ENCODE peak calls at places on chromosomes 6 and 20, in six cellular contexts. G is NAMALWA, B is T follicular helper cell, M is HEK293T, W is iris pigment epithelial cell, E is HCT116. C is an unnamed sample.
A peak's percentile ranks its signal among the peaks of the same experiment; 100 is the strongest.

GRCh38 chr20:24785141-24785924 is 163.7 kb upstream of the CST7 start:
- DNase-seq in G (no peak), B (no peak), M (no peak), W (peak; percentile 47), E (no peak), C (no peak)

GRCh38 chr6:105135907-105136432 is 43.8 kb downstream of the POPDC3 start:
- DNase-seq in G (no peak), B (no peak), M (no peak), W (peak; percentile 22), E (no peak), C (no peak)

GRCh38 chr6:13590574-13591153 is 16.3 kb downstream of the SIRT5 start:
- DNase-seq in G (no peak), B (no peak), M (no peak), W (no peak), E (no peak), C (no peak)

GRCh38 chr6:106419900-106420299 is 59.4 kb downstream of the CRYBG1 start:
- DNase-seq in G (no peak), B (no peak), M (no peak), W (no peak), E (no peak), C (no peak)

GRCh38 chr20:39364320-39364719 is 402.2 kb downstream of the DHX35 start:
- DNase-seq in G (no peak), B (no peak), M (no peak), W (no peak), E (no peak), C (no peak)

GRCh38 chr6:31865205-31866118 is 2.8 kb upstream of the NEU1 start:
- DNase-seq in G (no peak), B (no peak), M (no peak), W (no peak), E (no peak), C (no peak)

GRCh38 chr6:154623391-154623790 is 109.8 kb upstream of the SCAF8 start:
- DNase-seq in G (no peak), B (no peak), M (no peak), W (no peak), E (no peak), C (no peak)

GRCh38 chr6:140857734-140858380 is 1274.9 kb upstream of the GJE1 start:
- DNase-seq in G (no peak), B (no peak), M (peak; percentile 14), W (peak; percentile 99), E (peak; percentile 24), C (no peak)

GRCh38 chr20:40525356-40525755 is 163.7 kb downstream of the MAFB start:
- DNase-seq in G (no peak), B (no peak), M (no peak), W (peak; percentile 51), E (no peak), C (no peak)

GRCh38 chr6:140321891-140322290 is 947.4 kb upstream of the CITED2 start:
- DNase-seq in G (no peak), B (no peak), M (no peak), W (no peak), E (no peak), C (no peak)

GRCh38 chr20:50285376-50286173 is 94.9 kb downstream of the CEBPB start:
- DNase-seq in G (peak; percentile 66), B (no peak), M (peak; percentile 29), W (peak; percentile 72), E (no peak), C (no peak)

GRCh38 chr20:58650181-58650775 is 805 bp upstream of the STX16 start:
- DNase-seq in G (no peak), B (peak; percentile 24), M (no peak), W (no peak), E (no peak), C (no peak)

GRCh38 chr20:45905505-45906079 is 6.4 kb downstream of the PLTP start:
- DNase-seq in G (no peak), B (no peak), M (no peak), W (peak; percentile 78), E (peak; percentile 48), C (no peak)

GRCh38 chr20:19964289-19965263 is 52.6 kb upstream of the NAA20 start:
- DNase-seq in G (no peak), B (no peak), M (no peak), W (peak; percentile 97), E (no peak), C (peak; percentile 75)

GRCh38 chr20:58054744-58055373 is 173.6 kb downstream of the ANKRD60 start:
- DNase-seq in G (no peak), B (no peak), M (no peak), W (no peak), E (no peak), C (no peak)

GRCh38 chr6:26336355-26337198 is 28.4 kb upstream of the BTN3A2 start:
- DNase-seq in G (no peak), B (no peak), M (no peak), W (peak; percentile 76), E (no peak), C (peak; percentile 40)

GRCh38 chr6:150196942-150197745 is 54.3 kb downstream of the PPP1R14C start:
- DNase-seq in G (no peak), B (no peak), M (no peak), W (no peak), E (no peak), C (no peak)

GRCh38 chr20:6007529-6008103 is 46.2 kb downstream of the LRRN4 start:
- DNase-seq in G (no peak), B (no peak), M (no peak), W (peak; percentile 16), E (no peak), C (no peak)

GRCh38 chr6:143592335-143592734 is 80.8 kb upstream of the FUCA2 start:
- DNase-seq in G (no peak), B (no peak), M (peak; percentile 54), W (no peak), E (peak; percentile 23), C (no peak)

C was measured in dermis microvascular lymphatic vessel endothelial cell.